ENCODE peak calls at places on chromosomes 11 and 22, in seven cellular contexts. E is heart left ventricle, M is PC-9, F is tibial nerve, L is upper lobe of left lung, G is fibroblast of lung, K is neuronal stem cell. C is an unnamed sample. For H3K4me1, the result is how much of the 10 kb centered on the place peaks cover.

GRCh38 chr11:84886344-84886743 is 740.8 kb downstream of the DLG2 start:
- DNase-seq in L (no peak), K (no peak), E (no peak), G (peak), F (no peak), M (no peak), C (no peak)

GRCh38 chr22:45504703-45505341 is 2.1 kb downstream of the FBLN1 start:
- DNase-seq in E (peak), L (no peak), G (peak), M (no peak), F (peak), K (peak), C (peak)

GRCh38 chr22:25702046-25702445 is 39.9 kb upstream of the MYO18B start:
- DNase-seq in G (peak), L (no peak), K (no peak), M (no peak), F (no peak), E (no peak), C (peak)

GRCh38 chr11:114111369-114112042 is 52.0 kb downstream of the ZBTB16 start:
- DNase-seq in K (no peak), E (no peak), G (no peak), M (no peak), F (no peak), L (no peak), C (no peak)

GRCh38 chr11:115905331-115905730 is 401.1 kb upstream of the CADM1 start:
- DNase-seq in K (no peak), L (no peak), G (peak), M (no peak), E (no peak), F (no peak), C (no peak)

GRCh38 chr11:5618807-5619206 is 6.0 kb upstream of the TRIM34 start:
- DNase-seq in E (no peak), F (no peak), M (peak), K (no peak), G (peak), L (no peak), C (peak)

GRCh38 chr11:116731097-116731761 is 41.6 kb downstream of the BUD13 start:
- DNase-seq in L (no peak), G (peak), E (no peak), M (no peak), K (peak), F (no peak), C (peak)

GRCh38 chr11:6387811-6388599 is 2.3 kb upstream of the SMPD1 start:
- DNase-seq in M (no peak), E (no peak), F (no peak), L (no peak), G (peak), K (no peak), C (peak)

GRCh38 chr22:46613606-46613997 is 6.6 kb upstream of the GRAMD4 start:
- DNase-seq in K (no peak), E (peak), G (no peak), F (no peak), M (no peak), L (no peak), C (no peak)

GRCh38 chr11:35223429-35223828 is 84.5 kb downstream of the CD44 start:
- DNase-seq in G (peak), L (no peak), M (no peak), K (no peak), F (no peak), E (no peak), C (peak)

GRCh38 chr22:44702479-44703219 is 645 bp downstream of the PRR5 start:
- DNase-seq in L (no peak), G (peak), K (peak), F (no peak), E (no peak), M (peak), C (peak)

GRCh38 chr11:63907808-63908530 is 9.0 kb downstream of the RCOR2 start:
- DNase-seq in M (no peak), L (no peak), E (no peak), G (no peak), F (no peak), K (no peak), C (no peak)

GRCh38 chr11:10920205-10920604 is 62.4 kb upstream of the ZBED5 start:
- DNase-seq in K (no peak), M (no peak), G (peak), E (no peak), L (no peak), F (no peak), C (peak)

GRCh38 chr11:44267366-44268072 is 42.4 kb downstream of the ALX4 start:
- DNase-seq in K (no peak), M (no peak), E (peak), L (no peak), F (no peak), G (no peak), C (no peak)

GRCh38 chr11:91795139-91795887 is 429.3 kb upstream of the FAT3 start:
- DNase-seq in E (no peak), G (peak), F (no peak), K (no peak), L (no peak), M (no peak), C (no peak)

DNA sequence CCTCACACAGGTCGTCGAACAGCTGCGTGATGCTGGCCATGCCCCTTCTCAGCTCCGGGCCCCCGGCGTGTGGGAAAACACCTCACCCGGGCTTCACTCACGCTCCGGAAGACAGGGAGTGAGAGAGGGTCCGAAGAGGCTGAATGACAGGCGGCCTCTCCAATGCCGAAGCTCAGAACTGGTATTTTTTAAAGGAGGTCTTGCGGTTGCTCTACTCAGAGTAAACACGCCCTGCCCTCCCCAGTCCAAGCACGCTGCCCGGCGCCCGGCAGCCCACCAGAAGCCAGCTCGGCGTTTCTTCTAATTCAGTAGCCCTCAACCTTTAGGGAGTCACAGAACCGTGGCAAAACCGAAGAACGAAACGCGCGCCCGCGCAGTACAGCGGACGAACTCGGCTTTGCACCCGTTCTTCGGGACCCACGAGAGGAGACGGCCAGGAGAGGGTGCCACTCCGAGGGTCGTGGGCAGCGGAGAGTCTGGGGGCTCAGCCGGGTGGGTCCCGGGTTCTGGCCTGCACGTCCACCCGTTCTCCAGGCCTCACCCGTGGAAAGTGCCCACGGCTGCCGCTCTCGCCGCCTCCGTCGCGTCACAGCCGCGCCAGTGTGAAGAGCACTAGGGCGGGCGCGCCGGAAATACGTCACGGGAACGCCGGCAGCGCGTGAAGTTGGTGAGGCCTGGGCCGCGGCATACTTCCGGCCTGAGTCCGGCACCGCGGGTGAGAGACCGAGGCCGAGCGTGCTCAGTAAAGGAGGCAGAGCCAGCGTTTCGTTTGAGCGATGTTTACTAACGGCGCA is at the start of gene TUBGCP6:
- DNase-seq in L (peak), G (peak), K (peak), M (peak), F (peak), E (peak), C (peak)
- H3K4me1 ChIP-seq in L (half or more), G (under half), K (under half), M (under half), F (under half), E (under half), C (under half)

GRCh38 chr11:69304258-69304657 is 10.3 kb downstream of the MYEOV start:
- DNase-seq in E (no peak), F (no peak), L (no peak), K (no peak), M (no peak), G (no peak), C (no peak)
- H3K4me1 ChIP-seq in E (under half), F (under half), L (under half), K (under half), M (half or more), G (under half), C (under half)

GRCh38 chr11:26841818-26842457 is 120.1 kb upstream of the SLC5A12 start:
- DNase-seq in G (peak), L (no peak), F (no peak), K (no peak), M (no peak), E (no peak), C (no peak)
- H3K4me1 ChIP-seq in G (under half), L (under half), F (under half), K (under half), M (under half), E (under half), C (under half)

GRCh38 chr22:42994276-42994916 is 20.6 kb downstream of the PACSIN2 start:
- DNase-seq in F (no peak), E (no peak), G (no peak), M (no peak), L (peak), K (no peak), C (no peak)

GRCh38 chr22:42997577-42997976 is 17.4 kb downstream of the PACSIN2 start:
- DNase-seq in K (no peak), L (no peak), M (no peak), G (no peak), F (no peak), E (no peak), C (no peak)

GRCh38 chr22:42993651-42994275 is 21.2 kb downstream of the PACSIN2 start:
- DNase-seq in F (no peak), K (no peak), G (peak), L (no peak), E (no peak), M (peak), C (no peak)

GRCh38 chr22:42994917-42995562 is 19.9 kb downstream of the PACSIN2 start:
- DNase-seq in E (no peak), L (peak), F (peak), G (peak), M (peak), K (no peak), C (peak)

DNA sequence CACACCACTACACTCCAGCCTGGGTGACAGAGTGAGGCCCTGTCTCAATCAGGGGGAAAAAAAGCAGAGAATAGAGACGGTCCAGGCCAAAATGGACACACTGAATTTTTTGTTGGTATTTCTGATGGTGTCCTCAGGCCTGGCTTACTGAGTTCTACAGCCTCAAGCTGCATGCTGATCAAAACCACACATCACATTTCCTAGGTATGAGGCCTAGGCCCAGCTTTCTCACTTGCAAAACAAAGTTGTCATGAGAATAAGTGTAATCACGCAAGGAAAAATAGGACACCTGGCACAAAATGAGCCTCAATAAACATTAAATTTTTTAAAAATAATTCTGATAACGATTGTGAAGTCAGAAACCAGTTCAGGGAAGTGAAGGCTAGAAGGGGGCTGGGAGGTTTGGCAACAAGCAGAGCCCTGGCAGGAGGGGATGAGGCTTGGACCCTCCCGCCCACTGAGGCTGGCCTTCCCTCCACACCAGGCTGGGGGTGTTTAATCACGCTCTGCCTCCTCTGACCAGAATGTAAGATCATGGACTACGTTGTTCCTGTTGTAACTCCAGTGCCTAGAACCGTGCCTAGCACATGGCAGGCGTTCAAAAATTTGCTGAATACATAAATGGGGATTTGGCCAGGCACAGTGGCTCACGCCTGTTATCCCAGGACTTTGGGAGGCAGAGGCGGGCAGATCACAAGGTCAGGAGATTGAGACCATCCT is 18.1 kb downstream of the PACSIN2 start:
- DNase-seq in M (no peak), E (no peak), L (no peak), F (no peak), K (no peak), G (peak), C (peak)
- H3K4me1 ChIP-seq in M (half or more), E (under half), L (half or more), F (under half), K (under half), G (under half), C (under half)

GRCh38 chr11:62337682-62338181 is 484 bp downstream of the ASRGL1 start:
- DNase-seq in F (no peak), M (no peak), G (peak), E (peak), L (peak), K (peak), C (peak)
- H3K4me1 ChIP-seq in F (under half), M (under half), G (under half), E (under half), L (under half), K (under half), C (under half)